ENCODE peak calls at places on chromosome 4, in ten cellular contexts. N is CD8-positive, alpha-beta T cell; P is prostate gland; M is SK-N-SH; J is cardiac muscle cell; T is MM.1S; U is body of pancreas; A is A549; D is right cardiac atrium; Q is psoas muscle. Z is an unnamed sample. For H3K4me1, the result is how much of the 10 kb centered on the place peaks cover.

GRCh38 chr4:137993232-137993631 is 248.9 kb downstream of the SLC7A11 start:
- DNase-seq in N (no peak), P (no peak), M (no peak), J (no peak), T (no peak), U (no peak), A (no peak), D (no peak), Q (no peak), Z (no peak)

GRCh38 chr4:143252478-143252877 is 67.8 kb downstream of the USP38 start:
- DNase-seq in N (no peak), P (no peak), M (no peak), J (no peak), T (no peak), U (no peak), A (no peak), D (no peak), Q (no peak), Z (no peak)

GRCh38 chr4:140757220-140757607 is 1.0 kb upstream of the TBC1D9 start:
- DNase-seq in N (no peak), P (no peak), M (peak), J (no peak), T (no peak), U (no peak), A (no peak), D (no peak), Q (no peak), Z (no peak)

GRCh38 chr4:52657317-52657629 is 1.8 kb downstream of the USP46 start:
- DNase-seq in N (no peak), P (no peak), M (no peak), J (no peak), T (no peak), U (no peak), A (no peak), D (peak), Q (peak), Z (no peak)

GRCh38 chr4:105022811-105023667 is 123.6 kb upstream of the TET2 start:
- DNase-seq in N (no peak), P (no peak), M (no peak), J (peak), T (no peak), U (no peak), A (no peak), D (no peak), Q (no peak), Z (no peak)

GRCh38 chr4:84726356-84726755 is 143.4 kb downstream of the CDS1 start:
- DNase-seq in N (no peak), P (no peak), M (no peak), J (no peak), T (no peak), U (no peak), A (no peak), D (no peak), Q (no peak), Z (no peak)

GRCh38 chr4:124177647-124178425 is 534.7 kb downstream of the ANKRD50 start:
- DNase-seq in N (no peak), P (no peak), M (no peak), J (peak), T (no peak), U (no peak), A (peak), D (no peak), Q (no peak), Z (no peak)

GRCh38 chr4:98446499-98447375 is 185.6 kb downstream of the RAP1GDS1 start:
- DNase-seq in N (peak), P (no peak), M (no peak), J (peak), T (peak), U (no peak), A (no peak), D (no peak), Q (no peak), Z (no peak)

GRCh38 chr4:129561886-129562285 is 465.9 kb downstream of the C4orf33 start:
- DNase-seq in N (no peak), P (no peak), M (no peak), J (no peak), T (no peak), U (no peak), A (no peak), D (no peak), Q (no peak), Z (no peak)

GRCh38 chr4:6272863-6273660 is 3.4 kb downstream of the WFS1 start:
- DNase-seq in N (no peak), P (no peak), M (peak), J (peak), T (no peak), U (no peak), A (peak), D (no peak), Q (no peak), Z (no peak)

GRCh38 chr4:99459546-99460042 is 24.5 kb upstream of the ADH7 start:
- DNase-seq in N (no peak), P (no peak), M (no peak), J (no peak), T (no peak), U (no peak), A (no peak), D (no peak), Q (no peak), Z (no peak)

GRCh38 chr4:1344696-1345095 is 2.3 kb upstream of the UVSSA start:
- DNase-seq in N (no peak), P (peak), M (no peak), J (no peak), T (no peak), U (no peak), A (no peak), D (no peak), Q (no peak), Z (no peak)

GRCh38 chr4:183146478-183146877 is 47.4 kb downstream of the WWC2 start:
- DNase-seq in N (no peak), P (no peak), M (no peak), J (no peak), T (peak), U (no peak), A (no peak), D (no peak), Q (no peak), Z (no peak)

GRCh38 chr4:146119845-146120404 is 55.6 kb upstream of the LSM6 start:
- DNase-seq in N (no peak), P (no peak), M (no peak), J (no peak), T (no peak), U (no peak), A (no peak), D (no peak), Q (no peak), Z (no peak)

GRCh38 chr4:164383187-164384181 is 370.4 kb upstream of the SMIM31 start:
- DNase-seq in N (no peak), P (peak), M (peak), J (no peak), T (no peak), U (no peak), A (no peak), D (peak), Q (no peak), Z (no peak)

GRCh38 chr4:88999392-88999791 is 57.6 kb downstream of the FAM13A start:
- DNase-seq in N (no peak), P (no peak), M (no peak), J (no peak), T (no peak), U (no peak), A (no peak), D (no peak), Q (no peak), Z (no peak)

GRCh38 chr4:122632396-122633143 is 11.7 kb upstream of the IL21 start:
- DNase-seq in N (no peak), P (no peak), M (no peak), J (peak), T (no peak), U (no peak), A (no peak), D (no peak), Q (no peak), Z (no peak)

GRCh38 chr4:34148322-34148908 is 2095.9 kb downstream of the ARAP2 start:
- DNase-seq in N (no peak), P (no peak), M (no peak), J (no peak), T (no peak), U (no peak), A (peak), D (no peak), Q (no peak), Z (no peak)

GRCh38 chr4:113645771-113646455 is 115.6 kb downstream of the CAMK2D start:
- DNase-seq in N (no peak), P (peak), M (no peak), J (peak), T (no peak), U (peak), A (peak), D (no peak), Q (no peak), Z (no peak)

GRCh38 chr4:97984545-97985131 is 158.6 kb downstream of the STPG2 start:
- DNase-seq in N (no peak), P (no peak), M (no peak), J (no peak), T (peak), U (no peak), A (no peak), D (no peak), Q (no peak), Z (no peak)

GRCh38 chr4:173333658-173334084 is 487 bp downstream of the HMGB2 start:
- DNase-seq in N (peak), P (peak), M (peak), J (peak), T (peak), U (peak), A (peak), D (peak), Q (peak), Z (no peak)

GRCh38 chr4:68074397-68074796 is 55.3 kb downstream of the TMPRSS11F start:
- DNase-seq in N (no peak), P (no peak), M (no peak), J (no peak), T (no peak), U (no peak), A (no peak), D (no peak), Q (no peak), Z (no peak)

GRCh38 chr4:113869743-113870375 is 108.3 kb upstream of the CAMK2D start:
- DNase-seq in N (no peak), P (no peak), M (no peak), J (no peak), T (peak), U (no peak), A (no peak), D (no peak), Q (no peak), Z (no peak)

GRCh38 chr4:153115322-153116100 is 88.7 kb upstream of the TRIM2 start:
- DNase-seq in N (peak), P (peak), M (no peak), J (peak), T (peak), U (no peak), A (peak), D (no peak), Q (no peak), Z (peak)

GRCh38 chr4:128512767-128513322 is 225.2 kb upstream of the PGRMC2 start:
- DNase-seq in N (no peak), P (no peak), M (no peak), J (peak), T (no peak), U (no peak), A (no peak), D (no peak), Q (no peak), Z (no peak)

GRCh38 chr4:80266267-80266901 is at the start of gene FGF5:
- DNase-seq in N (no peak), P (peak), M (peak), J (peak), T (peak), U (no peak), A (no peak), D (peak), Q (peak), Z (no peak)

GRCh38 chr4:133147365-133147821 is 1.7 kb upstream of the PCDH10 start:
- DNase-seq in N (no peak), P (no peak), M (no peak), J (peak), T (no peak), U (no peak), A (no peak), D (no peak), Q (no peak), Z (no peak)
- H3K27ac ChIP-seq in N (no peak), P (no peak), M (no peak), J (no peak), T (no peak), U (no peak), A (no peak), D (no peak), Q (no peak), Z (no peak)

GRCh38 chr4:186764457-186764856 is 40.8 kb upstream of the FAT1 start:
- DNase-seq in N (no peak), P (no peak), M (no peak), J (no peak), T (no peak), U (no peak), A (no peak), D (no peak), Q (no peak), Z (no peak)

GRCh38 chr4:186765138-186765537 is 41.5 kb upstream of the FAT1 start:
- DNase-seq in N (no peak), P (no peak), M (no peak), J (peak), T (no peak), U (no peak), A (peak), D (no peak), Q (peak), Z (no peak)

GRCh38 chr4:186767794-186768193 is 44.1 kb upstream of the FAT1 start:
- DNase-seq in N (no peak), P (no peak), M (no peak), J (no peak), T (no peak), U (no peak), A (no peak), D (no peak), Q (no peak), Z (no peak)

GRCh38 chr4:186762865-186763264 is 39.2 kb upstream of the FAT1 start:
- DNase-seq in N (no peak), P (no peak), M (no peak), J (no peak), T (no peak), U (no peak), A (no peak), D (no peak), Q (no peak), Z (no peak)

GRCh38 chr4:186765673-186766546 is 42.3 kb upstream of the FAT1 start:
- DNase-seq in N (no peak), P (no peak), M (no peak), J (no peak), T (no peak), U (no peak), A (no peak), D (no peak), Q (no peak), Z (no peak)
- H3K4me1 ChIP-seq in N (under half), P (under half), M (under half), J (under half), T (under half), U (under half), A (under half), D (under half), Q (under half), Z (under half)

DNA sequence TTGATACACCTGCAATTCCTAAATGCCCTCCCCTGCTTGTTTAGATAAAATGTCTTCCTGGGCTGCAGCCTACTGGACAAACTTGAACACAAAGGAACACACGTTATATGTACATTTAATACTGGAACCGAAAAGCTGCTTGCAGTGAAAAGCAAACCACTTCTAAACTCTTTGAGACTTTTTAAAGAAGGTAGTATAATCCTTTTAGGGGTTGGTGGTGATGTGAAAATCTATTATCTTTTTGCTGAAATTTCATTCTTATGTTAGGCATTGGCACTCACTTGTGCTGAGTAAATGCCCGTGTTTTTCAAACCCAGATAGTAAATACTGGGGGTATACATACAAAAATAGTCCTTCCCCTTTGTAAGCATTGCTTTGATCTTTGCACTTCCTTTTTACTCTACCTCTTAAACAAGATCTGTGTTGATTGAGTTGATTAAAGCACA is 2.2 kb downstream of the NFKB1 start:
- DNase-seq in N (no peak), P (no peak), M (peak), J (no peak), T (peak), U (no peak), A (no peak), D (no peak), Q (no peak), Z (no peak)
- H3K4me3 ChIP-seq in N (peak), P (peak), M (peak), J (peak), T (peak), U (no peak), A (peak), D (peak), Q (peak), Z (no peak)

GRCh38 chr4:8319731-8320385 is 50.3 kb downstream of the HTRA3 start:
- DNase-seq in N (no peak), P (peak), M (no peak), J (no peak), T (no peak), U (peak), A (no peak), D (peak), Q (peak), Z (peak)
- H3K27ac ChIP-seq in N (no peak), P (peak), M (no peak), J (peak), T (no peak), U (no peak), A (no peak), D (peak), Q (peak), Z (peak)

DNA sequence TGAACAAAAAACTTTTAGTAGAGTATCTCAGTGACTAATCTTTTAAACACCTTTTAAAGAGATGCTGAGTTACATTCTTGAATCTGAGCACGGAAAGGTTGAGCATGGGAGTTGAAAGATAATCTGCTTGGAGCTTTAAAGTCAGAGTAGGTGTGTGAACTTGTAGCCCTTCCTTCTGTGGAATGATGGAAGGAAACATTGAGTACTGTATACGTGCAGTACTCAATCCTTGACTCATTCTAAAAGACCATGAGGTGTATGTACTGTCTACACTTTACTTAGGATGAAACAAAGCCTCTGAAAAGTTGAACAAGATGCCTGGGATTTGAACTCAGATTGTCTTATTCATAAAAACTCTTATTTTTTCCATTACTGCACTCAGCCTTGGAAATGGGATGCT is 3.4 kb downstream of the ENOPH1 start:
- DNase-seq in N (no peak), P (no peak), M (no peak), J (no peak), T (no peak), U (no peak), A (no peak), D (no peak), Q (no peak), Z (no peak)
- H3K4me1 ChIP-seq in N (under half), P (under half), M (under half), J (under half), T (under half), U (under half), A (under half), D (under half), Q (under half), Z (under half)